ENCODE peak calls at places on chromosomes 7 and 10, in ten cellular contexts. U, X, M, A, Y, I, B, E, N and S are unnamed samples.

GRCh38 chr7:22561356-22561755 is 61.4 kb upstream of the STEAP1B start:
- DNase-seq in X (no peak), N (peak; percentile 99), B (peak; percentile 35), U (peak; percentile 93), M (peak; percentile 68), E (peak; percentile 98), A (no peak), I (peak; percentile 58), Y (peak; percentile 55), S (peak; percentile 99)

GRCh38 chr7:105277341-105277740 is 111.4 kb downstream of the SRPK2 start:
- DNase-seq in U (no peak), A (no peak), M (no peak), N (no peak), Y (peak; percentile 39), X (no peak), B (no peak), E (peak; percentile 36), I (no peak), S (no peak)

GRCh38 chr7:120421151-120421651 is 148.2 kb downstream of the KCND2 start:
- DNase-seq in U (no peak), A (no peak), B (no peak), I (no peak), N (no peak), X (no peak), E (no peak), M (no peak), Y (no peak), S (no peak)

GRCh38 chr7:93914581-93915066 is 6.9 kb upstream of the GNG11 start:
- DNase-seq in N (no peak), X (no peak), E (peak; percentile 23), I (no peak), M (no peak), Y (no peak), U (no peak), B (no peak), A (no peak), S (no peak)

GRCh38 chr10:73997479-73997805 is 474 bp upstream of the VCL start:
- DNase-seq in U (peak; percentile 95), Y (peak; percentile 52), I (no peak), X (no peak), A (no peak), M (no peak), B (no peak), N (no peak), E (no peak), S (no peak)

GRCh38 chr10:47118326-47118725 is 181.7 kb upstream of the GDF10 start:
- DNase-seq in N (no peak), U (peak; percentile 86), Y (no peak), B (no peak), M (no peak), A (no peak), I (no peak), X (no peak), E (no peak), S (no peak)

GRCh38 chr10:76049581-76050290 is 618.3 kb downstream of the LRMDA start:
- DNase-seq in N (peak; percentile 23), Y (no peak), M (no peak), I (no peak), U (no peak), A (no peak), X (no peak), B (no peak), E (no peak), S (no peak)

GRCh38 chr7:27162930-27163775 is 2.2 kb downstream of the HOXA9 start:
- DNase-seq in B (no peak), Y (no peak), I (no peak), N (no peak), M (no peak), X (peak; percentile 12), U (no peak), E (no peak), A (no peak), S (no peak)

GRCh38 chr7:86222806-86223205 is 420.9 kb upstream of the GRM3 start:
- DNase-seq in A (no peak), X (no peak), M (no peak), N (no peak), U (no peak), B (no peak), E (no peak), I (no peak), Y (no peak), S (no peak)

GRCh38 chr7:5231116-5231515 is 41.1 kb downstream of the WIPI2 start:
- DNase-seq in A (no peak), I (no peak), M (no peak), B (no peak), Y (no peak), U (no peak), X (no peak), N (no peak), E (no peak), S (no peak)

GRCh38 chr10:15453921-15454320 is 82.8 kb upstream of the FAM171A1 start:
- DNase-seq in B (no peak), Y (no peak), M (no peak), E (no peak), A (no peak), X (no peak), I (no peak), N (no peak), U (peak; percentile 24), S (no peak)

GRCh38 chr10:110568055-110568735 is 700 bp downstream of the SMC3 start:
- DNase-seq in U (no peak), M (peak; percentile 27), A (peak; percentile 48), N (no peak), B (peak; percentile 56), X (no peak), I (peak; percentile 39), Y (no peak), E (no peak), S (no peak)

GRCh38 chr7:48255046-48255445 is 83.8 kb downstream of the ABCA13 start:
- DNase-seq in A (no peak), I (no peak), X (no peak), N (peak; percentile 76), U (no peak), Y (no peak), B (no peak), M (no peak), E (no peak), S (no peak)

GRCh38 chr7:147196476-147196875 is 1079.9 kb downstream of the CNTNAP2 start:
- DNase-seq in A (no peak), I (no peak), N (no peak), B (no peak), X (no peak), Y (no peak), U (no peak), M (no peak), E (no peak), S (no peak)

GRCh38 chr7:132436121-132436520 is 140.1 kb downstream of the PLXNA4 start:
- DNase-seq in Y (no peak), B (no peak), X (no peak), A (no peak), U (no peak), M (no peak), E (no peak), I (no peak), N (no peak), S (no peak)

GRCh38 chr10:8331896-8332729 is 277.6 kb downstream of the GATA3 start:
- DNase-seq in Y (peak; percentile 34), E (no peak), A (peak; percentile 79), M (no peak), N (peak; percentile 2), X (peak; percentile 82), U (no peak), B (peak; percentile 50), I (peak; percentile 36), S (no peak)
- H3K4me3 ChIP-seq in Y (peak overlapping the region; percentile 39), E (no peak overlapping the region), A (peak overlapping the region; percentile 88), M (no peak overlapping the region), N (no peak overlapping the region), X (no peak overlapping the region), U (peak overlapping the region; percentile 39), B (peak overlapping the region; percentile 44), I (peak overlapping the region; percentile 71), S (peak overlapping the region; percentile 31)

DNA sequence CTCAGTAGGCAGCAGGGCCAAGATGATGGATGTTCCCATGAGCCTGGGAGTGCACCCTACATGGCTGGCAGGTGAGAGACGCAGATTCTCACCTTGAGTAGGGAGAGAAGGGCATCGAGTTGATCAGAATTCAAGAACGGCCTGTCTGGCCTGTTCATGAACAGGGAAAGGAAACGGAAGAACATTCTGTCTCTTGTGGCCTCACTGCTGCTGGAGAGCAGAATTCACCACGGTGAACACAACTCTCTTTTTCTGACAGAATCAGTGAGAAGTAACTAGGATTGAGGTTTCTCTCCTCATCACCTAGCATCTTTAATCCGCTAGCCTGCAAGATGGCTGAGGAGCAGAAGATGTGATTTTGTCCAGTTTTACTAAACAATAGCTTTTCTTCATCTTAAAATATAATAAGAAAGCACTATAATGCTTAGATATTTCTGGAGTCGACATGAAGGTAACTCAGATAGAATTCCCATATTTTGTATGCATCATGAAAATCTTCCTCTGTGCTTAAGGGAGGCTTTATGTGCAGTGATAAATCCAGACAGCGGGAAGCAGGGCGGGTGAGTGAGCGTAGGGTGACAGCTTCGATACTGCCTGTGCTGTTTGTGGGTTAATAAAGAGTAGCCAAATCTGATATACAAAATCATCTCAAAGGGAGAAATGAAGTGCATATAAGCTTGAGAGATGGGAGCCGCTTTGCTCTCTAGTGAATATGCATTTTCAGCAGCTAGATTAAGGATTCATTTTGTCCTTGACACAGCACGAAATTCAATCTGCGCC is 118.4 kb downstream of the AOAH start:
- DNase-seq in A (no peak), I (no peak), U (no peak), E (no peak), M (no peak), B (no peak), N (no peak), Y (no peak), X (no peak), S (no peak)
- H3K4me3 ChIP-seq in A (no peak overlapping the region), I (no peak overlapping the region), U (no peak overlapping the region), E (no peak overlapping the region), M (no peak overlapping the region), B (no peak overlapping the region), N (no peak overlapping the region), Y (no peak overlapping the region), X (no peak overlapping the region), S (no peak overlapping the region)

GRCh38 chr7:11450246-11450645 is 381.8 kb downstream of the THSD7A start:
- DNase-seq in Y (no peak), X (no peak), E (no peak), M (no peak), U (no peak), N (no peak), A (no peak), B (no peak), I (no peak), S (no peak)
- H3K4me3 ChIP-seq in Y (no peak overlapping the region), X (no peak overlapping the region), E (no peak overlapping the region), M (no peak overlapping the region), U (no peak overlapping the region), N (no peak overlapping the region), A (no peak overlapping the region), B (no peak overlapping the region), I (no peak overlapping the region), S (no peak overlapping the region)

GRCh38 chr10:54797636-54798395 is 3.2 kb downstream of the PCDH15 start:
- DNase-seq in E (no peak), Y (no peak), A (no peak), B (no peak), U (no peak), N (no peak), X (no peak), M (no peak), I (no peak), S (no peak)

GRCh38 chr10:54799491-54799890 is 1.5 kb downstream of the PCDH15 start:
- DNase-seq in E (no peak), B (no peak), I (no peak), N (no peak), X (no peak), U (no peak), A (no peak), Y (no peak), M (no peak), S (no peak)

GRCh38 chr10:54796876-54797275 is 4.2 kb downstream of the PCDH15 start:
- DNase-seq in Y (no peak), E (no peak), I (no peak), B (no peak), X (no peak), U (no peak), A (no peak), N (no peak), M (no peak), S (no peak)

GRCh38 chr10:54800677-54801480 is at the start of gene PCDH15:
- DNase-seq in A (no peak), X (no peak), M (no peak), U (no peak), I (peak; percentile 27), E (no peak), Y (no peak), N (no peak), B (peak; percentile 60), S (no peak)
- H3K4me3 ChIP-seq in A (no peak within 1 kb of the TSS), X (no peak within 1 kb of the TSS), M (no peak within 1 kb of the TSS), U (no peak within 1 kb of the TSS), I (peak within 1 kb of the TSS; percentile 30), E (no peak within 1 kb of the TSS), Y (no peak within 1 kb of the TSS), N (no peak within 1 kb of the TSS), B (no peak within 1 kb of the TSS), S (no peak within 1 kb of the TSS)